ENCODE peak calls at places on chromosomes 11 and 22, in four cellular contexts. O is GM23338, W is SK-N-SH, D is HCT116. H is an unnamed sample.

GRCh38 chr11:21811572-21811971 is 381.3 kb upstream of the ANO5 start:
- DNase-seq in O (peak; percentile 67), W (no peak), D (no peak), H (no peak)

GRCh38 chr11:95498731-95499396 is 267.9 kb upstream of the SESN3 start:
- DNase-seq in O (peak; percentile 82), W (no peak), D (no peak), H (peak; percentile 27)

GRCh38 chr11:15288801-15289342 is 174.1 kb downstream of the INSC start:
- DNase-seq in O (no peak), W (peak; percentile 22), D (no peak), H (no peak)

GRCh38 chr11:133134561-133135173 is 397.6 kb downstream of the OPCML start:
- DNase-seq in O (peak; percentile 90), W (peak; percentile 68), D (no peak), H (peak; percentile 30)

GRCh38 chr11:2587132-2587930 is 112.5 kb downstream of the KCNQ1OT1 start:
- DNase-seq in O (no peak), W (peak; percentile 14), D (no peak), H (no peak)

GRCh38 chr11:21814169-21814568 is 378.7 kb upstream of the ANO5 start:
- DNase-seq in O (no peak), W (no peak), D (no peak), H (no peak)

GRCh38 chr11:67600324-67601029 is 6.3 kb upstream of the NDUFV1 start:
- DNase-seq in O (no peak), W (no peak), D (no peak), H (no peak)

GRCh38 chr22:50270302-50271010 is at the start of gene MAPK11:
- DNase-seq in O (peak; percentile 92), W (peak; percentile 85), D (no peak), H (peak; percentile 54)

GRCh38 chr22:43823911-43824665 is 12.0 kb upstream of the EFCAB6 start:
- DNase-seq in O (no peak), W (no peak), D (no peak), H (no peak)

GRCh38 chr11:32615422-32615821 is 31.8 kb downstream of the EIF3M start:
- DNase-seq in O (peak; percentile 31), W (no peak), D (no peak), H (peak; percentile 28)

GRCh38 chr11:70060611-70061293 is 17.4 kb upstream of the ANO1 start:
- DNase-seq in O (no peak), W (no peak), D (no peak), H (no peak)

GRCh38 chr11:130223291-130223971 is 63.8 kb downstream of the ST14 start:
- DNase-seq in O (no peak), W (no peak), D (no peak), H (peak; percentile 27)

GRCh38 chr11:116641561-116642045 is 131.2 kb downstream of the BUD13 start:
- DNase-seq in O (peak; percentile 81), W (peak; percentile 86), D (peak; percentile 32), H (peak; percentile 80)

GRCh38 chr11:64256300-64256699 is 5.0 kb downstream of the PLCB3 start:
- DNase-seq in O (no peak), W (peak; percentile 19), D (no peak), H (no peak)

GRCh38 chr11:57181678-57182305 is at the start of gene LRRC55:
- DNase-seq in O (no peak), W (no peak), D (no peak), H (no peak)

GRCh38 chr11:89612111-89612510 is 98.0 kb upstream of the TRIM77 start:
- DNase-seq in O (no peak), W (no peak), D (no peak), H (no peak)

GRCh38 chr11:87281496-87281895 is 243.8 kb downstream of the TMEM135 start:
- DNase-seq in O (no peak), W (no peak), D (no peak), H (peak; percentile 70)

GRCh38 chr11:126140932-126141291 is 70.5 kb downstream of the RPUSD4 start:
- DNase-seq in O (no peak), W (peak; percentile 66), D (no peak), H (peak; percentile 58)

GRCh38 chr11:12799373-12799835 is 125.2 kb downstream of the TEAD1 start:
- DNase-seq in O (no peak), W (no peak), D (no peak), H (no peak)

GRCh38 chr22:19965771-19966709 is 24.4 kb upstream of the TXNRD2 start:
- DNase-seq in O (peak; percentile 76), W (peak; percentile 78), D (no peak), H (no peak)

GRCh38 chr22:37472418-37473006 is 13.7 kb downstream of the MFNG start:
- DNase-seq in O (peak; percentile 81), W (peak; percentile 75), D (no peak), H (peak; percentile 54)

GRCh38 chr11:17414317-17414737 is 25.9 kb upstream of the KCNJ11 start:
- DNase-seq in O (no peak), W (no peak), D (no peak), H (no peak)
- H2AFZ ChIP-seq in O (no peak overlapping the region), W (no peak overlapping the region), D (no peak overlapping the region), H (no peak overlapping the region)

GRCh38 chr11:9575531-9576240 is 2.2 kb downstream of the WEE1 start:
- DNase-seq in O (no peak), W (no peak), D (no peak), H (no peak)
- H2AFZ ChIP-seq in O (no peak overlapping the region), W (no peak overlapping the region), D (no peak overlapping the region), H (no peak overlapping the region)

GRCh38 chr11:4072668-4073285 is 21.8 kb upstream of the RRM1 start:
- DNase-seq in O (peak; percentile 87), W (peak; percentile 70), D (peak; percentile 59), H (peak; percentile 81)

GRCh38 chr11:4074266-4074665 is 20.3 kb upstream of the RRM1 start:
- DNase-seq in O (no peak), W (no peak), D (no peak), H (no peak)

GRCh38 chr11:4071325-4071724 is 23.3 kb upstream of the RRM1 start:
- DNase-seq in O (no peak), W (no peak), D (no peak), H (no peak)

GRCh38 chr11:4068962-4069361 is 25.6 kb upstream of the RRM1 start:
- DNase-seq in O (no peak), W (no peak), D (no peak), H (no peak)

GRCh38 chr11:4071828-4072421 is 22.7 kb upstream of the RRM1 start:
- DNase-seq in O (no peak), W (peak; percentile 21), D (no peak), H (no peak)
- H2AFZ ChIP-seq in O (no peak overlapping the region), W (no peak overlapping the region), D (no peak overlapping the region), H (no peak overlapping the region)

GRCh38 chr11:8168485-8169257 is at the start of gene RIC3:
- DNase-seq in O (peak; percentile 79), W (peak; percentile 74), D (no peak), H (no peak)
- H2AFZ ChIP-seq in O (peak within 1 kb of the TSS; percentile 97), W (peak within 1 kb of the TSS; percentile 29), D (no peak within 1 kb of the TSS), H (no peak within 1 kb of the TSS)

DNA sequence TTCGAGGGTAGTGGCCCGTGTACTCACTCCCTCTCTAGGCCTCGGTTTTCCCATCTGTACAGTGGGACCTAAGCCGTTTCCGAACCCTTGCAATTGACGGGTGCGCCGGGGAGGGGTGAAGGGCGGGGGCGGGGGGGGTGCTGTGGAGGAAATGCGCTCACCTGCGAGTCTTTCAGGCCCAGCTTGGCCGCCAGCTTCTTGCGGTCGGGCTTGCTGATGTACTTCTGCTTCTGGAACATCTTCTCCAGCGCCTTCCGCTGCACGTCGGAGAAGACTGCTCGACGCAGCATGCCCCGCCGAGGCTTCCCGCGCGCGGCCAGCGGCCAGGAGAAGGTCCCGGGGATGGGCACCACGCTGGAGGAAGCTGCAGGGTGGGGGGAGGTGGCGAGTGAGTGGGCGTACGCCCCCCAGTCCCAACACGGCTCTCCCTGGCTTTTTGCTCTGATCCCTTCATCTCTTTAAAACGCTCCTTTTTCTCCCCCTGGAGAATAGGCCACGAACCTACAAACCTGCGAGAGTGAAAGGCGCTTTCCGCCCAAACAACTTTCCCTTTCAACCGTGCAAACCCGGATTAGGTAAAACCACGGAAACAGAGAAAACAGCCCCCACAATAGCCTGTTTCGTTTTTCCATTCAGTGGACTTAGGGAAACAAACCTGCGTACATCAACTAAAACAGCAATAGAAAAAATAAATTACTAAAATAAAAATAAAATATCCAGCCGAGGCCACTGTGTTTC is 3.2 kb downstream of the DBX1 start:
- DNase-seq in O (peak; percentile 27), W (no peak), D (no peak), H (no peak)
- H2AFZ ChIP-seq in O (peak overlapping the region; percentile 97), W (no peak overlapping the region), D (no peak overlapping the region), H (no peak overlapping the region)

GRCh38 chr11:68710445-68710844 is 26.1 kb downstream of the GAL start:
- DNase-seq in O (no peak), W (no peak), D (no peak), H (no peak)
- H2AFZ ChIP-seq in O (no peak overlapping the region), W (no peak overlapping the region), D (no peak overlapping the region), H (no peak overlapping the region)

GRCh38 chr11:36699271-36699670 is 101.2 kb upstream of the RAG2 start:
- DNase-seq in O (no peak), W (no peak), D (no peak), H (no peak)
- H2AFZ ChIP-seq in O (no peak overlapping the region), W (no peak overlapping the region), D (no peak overlapping the region), H (no peak overlapping the region)

DNA sequence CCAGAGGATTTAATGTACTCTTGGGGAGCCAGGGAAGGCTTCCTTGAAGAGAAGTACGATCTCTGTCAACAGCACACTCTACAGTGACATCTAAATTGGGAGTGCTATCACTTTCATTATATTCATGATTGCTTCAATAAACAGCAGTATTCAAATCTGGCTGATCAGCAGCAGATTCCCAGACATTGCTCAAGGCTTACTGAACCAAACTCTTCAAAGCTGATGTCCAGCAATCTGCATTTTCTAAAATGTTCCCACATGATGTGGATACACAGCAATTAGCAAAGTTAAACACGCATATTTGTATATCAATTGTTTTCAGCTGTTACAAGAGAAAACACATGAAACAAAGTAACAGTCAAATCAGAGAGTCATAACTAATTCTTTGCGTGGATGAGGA is 44.1 kb downstream of the SYTL2 start:
- DNase-seq in O (no peak), W (no peak), D (no peak), H (no peak)
- H2AFZ ChIP-seq in O (no peak overlapping the region), W (no peak overlapping the region), D (no peak overlapping the region), H (no peak overlapping the region)